ENCODE peak calls at places on chromosomes 4 and X, in ten cellular contexts. W is astrocyte of the spinal cord; D is T-helper 1 cell; K is right atrium auricular region; T is stimulated activated CD8-positive, alpha-beta memory T cell treated with anti-CD3 and anti-CD28 coated beads, Interleukin-4, amount 100 ng/mL, for 1 hour; M is CD4-positive, CD25-positive, alpha-beta regulatory T cell; N is frontal cortex; X is SHP77; R is NCI-H526 treated with DMSO at 0.1 percent for 48 hours; U is lower lobe of right lung. O is an unnamed sample.

GRCh38 chr4:163976588-163976987 is 482.1 kb downstream of the TMA16 start:
- DNase-seq in W (no peak), N (no peak), T (no peak), U (no peak), X (no peak), M (no peak), D (no peak), R (no peak), K (no peak), O (no peak)

GRCh38 chrX:44971674-44972073 is 98.7 kb downstream of the KDM6A start:
- DNase-seq in N (no peak), T (no peak), U (no peak), D (no peak), K (no peak), R (no peak), M (no peak), X (no peak), W (no peak), O (peak; percentile 66)

GRCh38 chr4:2732526-2732925 is 23.6 kb downstream of the TNIP2 start:
- DNase-seq in D (no peak), K (no peak), U (no peak), X (no peak), M (no peak), W (no peak), T (no peak), R (no peak), N (no peak), O (no peak)

GRCh38 chrX:75273483-75273882 is 402 bp upstream of the UPRT start:
- DNase-seq in N (no peak), W (no peak), M (no peak), R (no peak), X (no peak), U (no peak), T (no peak), D (no peak), K (no peak), O (peak; percentile 71)

GRCh38 chr4:143224255-143224654 is 39.5 kb downstream of the USP38 start:
- DNase-seq in U (no peak), T (no peak), W (no peak), M (no peak), N (no peak), K (no peak), X (no peak), R (no peak), D (no peak), O (peak; percentile 34)

GRCh38 chrX:12076046-12076445 is 62.2 kb upstream of the FRMPD4 start:
- DNase-seq in T (no peak), K (no peak), R (no peak), X (no peak), N (no peak), U (no peak), M (no peak), D (no peak), W (peak; percentile 2), O (peak; percentile 1)

GRCh38 chrX:1261285-1261684 is 7.3 kb upstream of the CSF2RA start:
- DNase-seq in D (no peak), K (no peak), R (no peak), U (no peak), N (no peak), X (no peak), M (no peak), W (no peak), T (no peak), O (no peak)

GRCh38 chr4:53920116-53920515 is 144.3 kb downstream of the CHIC2 start:
- DNase-seq in W (no peak), T (no peak), U (peak; percentile 48), D (no peak), N (no peak), K (peak; percentile 64), X (no peak), R (peak; percentile 96), M (no peak), O (no peak)

GRCh38 chrX:141669689-141670088 is 28.9 kb downstream of the SPANXD start:
- DNase-seq in N (no peak), X (no peak), W (peak; percentile 21), R (no peak), M (no peak), D (no peak), U (no peak), T (no peak), K (no peak), O (peak; percentile 10)

GRCh38 chr4:141375855-141376254 is 155.2 kb downstream of the ZNF330 start:
- DNase-seq in R (no peak), U (no peak), N (no peak), W (peak; percentile 81), T (no peak), D (no peak), M (no peak), X (peak; percentile 49), K (no peak), O (peak; percentile 74)

GRCh38 chrX:123140454-123140853 is 43.6 kb upstream of the GRIA3 start:
- DNase-seq in M (no peak), D (no peak), R (no peak), T (no peak), X (no peak), K (no peak), W (no peak), U (no peak), N (no peak), O (no peak)

GRCh38 chr4:184747034-184747830 is 13.3 kb upstream of the CENPU start:
- DNase-seq in M (no peak), R (no peak), K (no peak), N (no peak), X (no peak), T (no peak), D (no peak), U (peak; percentile 59), W (no peak), O (no peak)

GRCh38 chr4:150581611-150582010 is 340 bp upstream of the MAB21L2 start:
- DNase-seq in D (no peak), U (no peak), W (peak; percentile 76), N (no peak), T (no peak), M (no peak), R (no peak), K (no peak), X (no peak), O (no peak)